ENCODE peak calls at places on chromosome 3, in four cellular contexts. B is heart left ventricle; S is Daoy; J is stimulated activated CD8-positive, alpha-beta memory T cell treated with anti-CD3 and anti-CD28 coated beads, Interleukin-4, amount 100 ng/mL, for 48 hours. I is an unnamed sample.

GRCh38 chr3:175398676-175399075 is 539.5 kb downstream of the NAALADL2 start:
- DNase-seq in B (no peak), S (no peak), J (no peak), I (peak)

GRCh38 chr3:113097821-113098516 is 107.2 kb downstream of the GTPBP8 start:
- DNase-seq in B (no peak), S (peak), J (no peak), I (peak)

GRCh38 chr3:115146418-115147328 is at the start of gene ZBTB20:
- DNase-seq in B (peak), S (peak), J (peak), I (peak)

GRCh38 chr3:52232279-52233107 is 6.5 kb downstream of the TWF2 start:
- DNase-seq in B (no peak), S (no peak), J (peak), I (no peak)

GRCh38 chr3:128279594-128279880 is 126.3 kb downstream of the EEFSEC start:
- DNase-seq in B (no peak), S (no peak), J (no peak), I (no peak)

GRCh38 chr3:4977889-4978258 is 1.4 kb upstream of the BHLHE40 start:
- DNase-seq in B (no peak), S (no peak), J (peak), I (no peak)

GRCh38 chr3:99499235-99499798 is 139.1 kb upstream of the COL8A1 start:
- DNase-seq in B (peak), S (peak), J (no peak), I (peak)

GRCh38 chr3:134337511-134338200 is 36.6 kb downstream of the AMOTL2 start:
- DNase-seq in B (no peak), S (no peak), J (no peak), I (no peak)

GRCh38 chr3:71360694-71361093 is 222.8 kb downstream of the FOXP1 start:
- DNase-seq in B (no peak), S (no peak), J (no peak), I (no peak)

GRCh38 chr3:150083653-150084037 is 113.0 kb upstream of the PFN2 start:
- DNase-seq in B (no peak), S (no peak), J (no peak), I (peak)

GRCh38 chr3:155753038-155753647 is 8.3 kb upstream of the PLCH1 start:
- DNase-seq in B (no peak), S (no peak), J (no peak), I (no peak)

GRCh38 chr3:69086133-69086722 is 1.5 kb downstream of the ARL6IP5 start:
- DNase-seq in B (peak), S (peak), J (peak), I (peak)

GRCh38 chr3:31105438-31106077 is 211.1 kb upstream of the GADL1 start:
- DNase-seq in B (no peak), S (peak), J (peak), I (peak)

GRCh38 chr3:189563841-189564563 is 67.2 kb upstream of the TP63 start:
- DNase-seq in B (no peak), S (peak), J (peak), I (peak)

GRCh38 chr3:186782542-186783069 is 771 bp upstream of the EIF4A2 start:
- DNase-seq in B (no peak), S (no peak), J (no peak), I (no peak)

GRCh38 chr3:186930143-186930638 is at the start of gene ST6GAL1:
- DNase-seq in B (peak), S (peak), J (peak), I (peak)

GRCh38 chr3:139534444-139534812 is 5.1 kb downstream of the RBP1 start:
- DNase-seq in B (no peak), S (peak), J (no peak), I (peak)

GRCh38 chr3:141233457-141234161 is 2.0 kb downstream of the PXYLP1 start:
- DNase-seq in B (no peak), S (no peak), J (no peak), I (no peak)

GRCh38 chr3:115071611-115072010 is 75.5 kb downstream of the ZBTB20 start:
- DNase-seq in B (no peak), S (peak), J (no peak), I (peak)

GRCh38 chr3:17322106-17322793 is 420.2 kb downstream of the TBC1D5 start:
- DNase-seq in B (no peak), S (no peak), J (no peak), I (no peak)

I was measured in MG63.